ENCODE peak calls at places on chromosomes 4 and X, in six cellular contexts. One of them, this sample, is unnamed.
A peak's percentile ranks its signal among the peaks of the same experiment; 100 is the strongest.

GRCh38 chr4:147772459-147772969 is 40.6 kb downstream of the ARHGAP10 start:
- DNase-seq in pancreas: no peak
- DNase-seq in body of pancreas: no peak
- DNase-seq in neural progenitor cell: no peak
- DNase-seq in BE2C: no peak
- DNase-seq in H9: no peak
- DNase-seq in this sample: no peak

GRCh38 chr4:96739101-96739500 is 899.2 kb downstream of the PDHA2 start:
- DNase-seq in pancreas: no peak
- DNase-seq in body of pancreas: no peak
- DNase-seq in neural progenitor cell: no peak
- DNase-seq in BE2C: no peak
- DNase-seq in H9: no peak
- DNase-seq in this sample: no peak

GRCh38 chr4:52693492-52693891 is 34.4 kb upstream of the USP46 start:
- DNase-seq in pancreas: no peak
- DNase-seq in body of pancreas: no peak
- DNase-seq in neural progenitor cell: no peak
- DNase-seq in BE2C: no peak
- DNase-seq in H9: no peak
- DNase-seq in this sample: no peak

GRCh38 chrX:116009871-116010710 is 160.5 kb upstream of the AGTR2 start:
- DNase-seq in pancreas: no peak
- DNase-seq in body of pancreas: peak; percentile 13
- DNase-seq in neural progenitor cell: no peak
- DNase-seq in BE2C: peak; percentile 27
- DNase-seq in H9: peak; percentile 56
- DNase-seq in this sample: no peak

GRCh38 chrX:53088136-53088974 is 5.6 kb upstream of the KANTR start:
- DNase-seq in pancreas: peak; percentile 79
- DNase-seq in body of pancreas: peak; percentile 88
- DNase-seq in neural progenitor cell: peak; percentile 89
- DNase-seq in BE2C: peak; percentile 80
- DNase-seq in H9: peak; percentile 88
- DNase-seq in this sample: peak; percentile 88

GRCh38 chr4:61210186-61210939 is 10.2 kb downstream of the ADGRL3 start:
- DNase-seq in pancreas: no peak
- DNase-seq in body of pancreas: no peak
- DNase-seq in neural progenitor cell: peak; percentile 95
- DNase-seq in BE2C: no peak
- DNase-seq in H9: no peak
- DNase-seq in this sample: no peak

GRCh38 chr4:99642725-99643489 is 14.7 kb downstream of the C4orf54 start:
- DNase-seq in pancreas: peak; percentile 60
- DNase-seq in body of pancreas: peak; percentile 64
- DNase-seq in neural progenitor cell: no peak
- DNase-seq in BE2C: no peak
- DNase-seq in H9: no peak
- DNase-seq in this sample: peak; percentile 86

GRCh38 chrX:29952016-29952415 is 263.3 kb upstream of the MAGEB2 start:
- DNase-seq in pancreas: no peak
- DNase-seq in body of pancreas: no peak
- DNase-seq in neural progenitor cell: no peak
- DNase-seq in BE2C: no peak
- DNase-seq in H9: no peak
- DNase-seq in this sample: no peak

GRCh38 chrX:107711521-107712041 is 64.0 kb downstream of the TSC22D3 start:
- DNase-seq in pancreas: no peak
- DNase-seq in body of pancreas: no peak
- DNase-seq in neural progenitor cell: no peak
- DNase-seq in BE2C: no peak
- DNase-seq in H9: no peak
- DNase-seq in this sample: peak; percentile 71

GRCh38 chr4:127400736-127401346 is 231.9 kb upstream of the INTU start:
- DNase-seq in pancreas: no peak
- DNase-seq in body of pancreas: peak; percentile 63
- DNase-seq in neural progenitor cell: peak; percentile 70
- DNase-seq in BE2C: peak; percentile 79
- DNase-seq in H9: peak; percentile 73
- DNase-seq in this sample: peak; percentile 64

GRCh38 chr4:107643021-107643420 is 77.0 kb downstream of the PAPSS1 start:
- DNase-seq in pancreas: no peak
- DNase-seq in body of pancreas: no peak
- DNase-seq in neural progenitor cell: no peak
- DNase-seq in BE2C: no peak
- DNase-seq in H9: no peak
- DNase-seq in this sample: no peak

GRCh38 chr4:107270614-107271013 is 234.5 kb upstream of the DKK2 start:
- DNase-seq in pancreas: no peak
- DNase-seq in body of pancreas: no peak
- DNase-seq in neural progenitor cell: no peak
- DNase-seq in BE2C: no peak
- DNase-seq in H9: no peak
- DNase-seq in this sample: no peak

GRCh38 chr4:47835489-47835888 is 2.4 kb downstream of the CORIN start:
- DNase-seq in pancreas: no peak
- DNase-seq in body of pancreas: no peak
- DNase-seq in neural progenitor cell: no peak
- DNase-seq in BE2C: no peak
- DNase-seq in H9: peak; percentile 44
- DNase-seq in this sample: no peak

GRCh38 chrX:39508300-39508692 is 589.5 kb downstream of the BCOR start:
- DNase-seq in pancreas: no peak
- DNase-seq in body of pancreas: no peak
- DNase-seq in neural progenitor cell: no peak
- DNase-seq in BE2C: no peak
- DNase-seq in H9: no peak
- DNase-seq in this sample: no peak

GRCh38 chr4:100290585-100290984 is 100.3 kb upstream of the DDIT4L start:
- DNase-seq in pancreas: no peak
- DNase-seq in body of pancreas: no peak
- DNase-seq in neural progenitor cell: no peak
- DNase-seq in BE2C: no peak
- DNase-seq in H9: no peak
- DNase-seq in this sample: no peak

GRCh38 chr4:165288639-165289428 is 38.6 kb upstream of the MSMO1 start:
- DNase-seq in pancreas: no peak
- DNase-seq in body of pancreas: peak; percentile 14
- DNase-seq in neural progenitor cell: no peak
- DNase-seq in BE2C: no peak
- DNase-seq in H9: no peak
- DNase-seq in this sample: no peak

GRCh38 chrX:126658447-126658846 is 105.8 kb upstream of the DCAF12L1 start:
- DNase-seq in pancreas: no peak
- DNase-seq in body of pancreas: no peak
- DNase-seq in neural progenitor cell: no peak
- DNase-seq in BE2C: no peak
- DNase-seq in H9: no peak
- DNase-seq in this sample: no peak

GRCh38 chr4:144411119-144411518 is 234.8 kb upstream of the HHIP start:
- DNase-seq in pancreas: no peak
- DNase-seq in body of pancreas: no peak
- DNase-seq in neural progenitor cell: no peak
- DNase-seq in BE2C: no peak
- DNase-seq in H9: no peak
- DNase-seq in this sample: no peak

GRCh38 chr4:183417356-183417755 is 27.1 kb upstream of the CDKN2AIP start:
- DNase-seq in pancreas: no peak
- DNase-seq in body of pancreas: no peak
- DNase-seq in neural progenitor cell: no peak
- DNase-seq in BE2C: no peak
- DNase-seq in H9: no peak
- DNase-seq in this sample: no peak

GRCh38 chr4:170004656-170005250 is 21.4 kb downstream of the MFAP3L start:
- DNase-seq in pancreas: no peak
- DNase-seq in body of pancreas: no peak
- DNase-seq in neural progenitor cell: peak; percentile 74
- DNase-seq in BE2C: no peak
- DNase-seq in H9: no peak
- DNase-seq in this sample: no peak

GRCh38 chr4:101944649-101945048 is 154.1 kb downstream of the BANK1 start:
- DNase-seq in pancreas: no peak
- DNase-seq in body of pancreas: no peak
- DNase-seq in neural progenitor cell: peak; percentile 11
- DNase-seq in BE2C: no peak
- DNase-seq in H9: no peak
- DNase-seq in this sample: no peak

GRCh38 chr4:180456928-180457327 is 1786.3 kb upstream of the TENM3 start:
- DNase-seq in pancreas: no peak
- DNase-seq in body of pancreas: no peak
- DNase-seq in neural progenitor cell: no peak
- DNase-seq in BE2C: peak; percentile 31
- DNase-seq in H9: no peak
- DNase-seq in this sample: no peak
- TF ChIP-seq CTCF in pancreas: no peak
- TF ChIP-seq CTCF in body of pancreas: no peak
- TF ChIP-seq CTCF in neural progenitor cell: peak; percentile 32
- TF ChIP-seq CTCF in BE2C: peak; percentile 42
- TF ChIP-seq CTCF in H9: peak; percentile 57
- TF ChIP-seq CTCF in this sample: no peak

GRCh38 chr4:86543560-86544312 is 50.4 kb upstream of the PTPN13 start:
- DNase-seq in pancreas: no peak
- DNase-seq in body of pancreas: no peak
- DNase-seq in neural progenitor cell: peak; percentile 86
- DNase-seq in BE2C: no peak
- DNase-seq in H9: no peak
- DNase-seq in this sample: no peak
- H3K4me1 ChIP-seq in pancreas: no peaks in the 10 kb centered on the region
- H3K4me1 ChIP-seq in body of pancreas: no peaks in the 10 kb centered on the region
- H3K4me1 ChIP-seq in neural progenitor cell: peaks cover 69% of the 10 kb centered on the region
- H3K4me1 ChIP-seq in BE2C: no peaks in the 10 kb centered on the region
- H3K4me1 ChIP-seq in H9: no peaks in the 10 kb centered on the region
- H3K4me1 ChIP-seq in this sample: no peaks in the 10 kb centered on the region

GRCh38 chrX:72478853-72479252 is 93.8 kb downstream of the HDAC8 start:
- DNase-seq in pancreas: no peak
- DNase-seq in body of pancreas: no peak
- DNase-seq in neural progenitor cell: no peak
- DNase-seq in BE2C: no peak
- DNase-seq in H9: no peak
- DNase-seq in this sample: no peak
- TF ChIP-seq CTCF in pancreas: no peak
- TF ChIP-seq CTCF in body of pancreas: no peak
- TF ChIP-seq CTCF in neural progenitor cell: no peak
- TF ChIP-seq CTCF in BE2C: no peak
- TF ChIP-seq CTCF in H9: no peak
- TF ChIP-seq CTCF in this sample: no peak

DNA sequence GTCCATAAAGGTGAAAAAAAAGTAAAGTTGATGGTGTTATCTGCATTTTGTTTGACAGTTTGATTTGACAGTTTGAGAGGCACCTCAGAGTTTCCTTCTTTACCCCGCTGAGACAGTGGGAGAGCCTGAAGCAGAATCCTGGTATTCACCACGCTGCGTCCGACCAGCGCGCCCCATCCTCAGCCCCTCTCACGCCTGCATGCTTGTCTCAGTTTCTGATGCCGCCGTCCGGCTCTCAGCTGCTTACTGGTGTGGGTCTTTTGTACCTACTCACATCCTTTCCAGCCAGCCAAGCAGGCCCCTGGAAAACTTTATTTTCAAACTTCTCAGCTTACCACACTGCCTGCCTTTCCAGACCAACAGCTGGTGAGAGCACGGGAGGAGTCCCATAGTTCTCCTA is 175.2 kb downstream of the DCLK2 start:
- DNase-seq in pancreas: no peak
- DNase-seq in body of pancreas: no peak
- DNase-seq in neural progenitor cell: no peak
- DNase-seq in BE2C: no peak
- DNase-seq in H9: no peak
- DNase-seq in this sample: peak; percentile 59
- H3K4me1 ChIP-seq in pancreas: no peaks in the 10 kb centered on the region
- H3K4me1 ChIP-seq in body of pancreas: no peaks in the 10 kb centered on the region
- H3K4me1 ChIP-seq in neural progenitor cell: no peaks in the 10 kb centered on the region
- H3K4me1 ChIP-seq in BE2C: peaks cover 6% of the 10 kb centered on the region
- H3K4me1 ChIP-seq in H9: peaks cover 3% of the 10 kb centered on the region
- H3K4me1 ChIP-seq in this sample: no peaks in the 10 kb centered on the region